ENCODE peak calls at places on chromosomes 13 and 19, in four cellular contexts. P is stimulated activated CD8-positive, alpha-beta memory T cell treated with anti-CD3 and anti-CD28 coated beads, Interleukin-15, amount 100 ng/mL, for 24 hours; R is fibroblast of the conjunctiva; S is Caco-2. U is an unnamed sample.

GRCh38 chr13:42847891-42848663 is 66.7 kb downstream of the FAM216B start:
- DNase-seq in P (no peak), R (peak), S (no peak), U (no peak)

GRCh38 chr19:5826531-5827341 is 12.8 kb downstream of the FUT6 start:
- DNase-seq in P (no peak), R (no peak), S (peak), U (peak)

GRCh38 chr13:44107357-44108121 is 227.8 kb downstream of the LACC1 start:
- DNase-seq in P (no peak), R (no peak), S (no peak), U (no peak)

GRCh38 chr19:53158119-53158656 is 665 bp downstream of the ZNF347 start:
- DNase-seq in P (no peak), R (no peak), S (no peak), U (no peak)

GRCh38 chr13:38872693-38873092 is 117.9 kb downstream of the STOML3 start:
- DNase-seq in P (no peak), R (peak), S (peak), U (peak)

GRCh38 chr19:3644351-3645066 is 17.9 kb upstream of the CACTIN start:
- DNase-seq in P (no peak), R (no peak), S (no peak), U (no peak)

GRCh38 chr19:39192846-39193245 is 3.9 kb upstream of the NCCRP1 start:
- DNase-seq in P (no peak), R (no peak), S (no peak), U (no peak)

GRCh38 chr19:55601127-55601526 is 1.0 kb downstream of the ZNF524 start:
- DNase-seq in P (no peak), R (no peak), S (no peak), U (peak)

GRCh38 chr19:30784850-30785459 is 412.8 kb downstream of the ZNF536 start:
- DNase-seq in P (peak), R (no peak), S (peak), U (peak)

GRCh38 chr13:50244913-50245574 is 229.8 kb downstream of the KCNRG start:
- DNase-seq in P (no peak), R (peak), S (peak), U (no peak)

GRCh38 chr19:19568802-19569756 is 31.0 kb downstream of the CILP2 start:
- DNase-seq in P (no peak), R (no peak), S (no peak), U (no peak)

GRCh38 chr19:16378291-16378889 is 53.8 kb downstream of the KLF2 start:
- DNase-seq in P (no peak), R (no peak), S (no peak), U (no peak)

GRCh38 chr19:7470540-7471305 is 18.1 kb downstream of the PEX11G start:
- DNase-seq in P (no peak), R (no peak), S (no peak), U (no peak)

GRCh38 chr19:310141-310651 is 19.0 kb upstream of the PLPP2 start:
- DNase-seq in P (no peak), R (no peak), S (no peak), U (no peak)

GRCh38 chr19:40596608-40597328 is 4.4 kb upstream of the LTBP4 start:
- DNase-seq in P (no peak), R (no peak), S (peak), U (no peak)

GRCh38 chr19:49216076-49216475 is 58.5 kb downstream of the TRPM4 start:
- DNase-seq in P (no peak), R (no peak), S (no peak), U (no peak)

GRCh38 chr19:36939153-36939552 is 23.0 kb downstream of the ZNF568 start:
- DNase-seq in P (no peak), R (no peak), S (no peak), U (peak)

GRCh38 chr19:1257475-1258160 is 9.2 kb downstream of the MIDN start:
- DNase-seq in P (no peak), R (no peak), S (no peak), U (no peak)

GRCh38 chr13:106753241-106753640 is 185.3 kb upstream of the ARGLU1 start:
- DNase-seq in P (no peak), R (no peak), S (no peak), U (no peak)

GRCh38 chr19:32881766-32882165 is 12.2 kb upstream of the SLC7A9 start:
- DNase-seq in P (no peak), R (no peak), S (no peak), U (no peak)

GRCh38 chr13:99894835-99895427 is 76.6 kb downstream of the ZIC5 start:
- DNase-seq in P (no peak), R (no peak), S (no peak), U (no peak)

GRCh38 chr19:41295506-41295905 is 14.5 kb upstream of the CCDC97 start:
- DNase-seq in P (no peak), R (no peak), S (peak), U (no peak)

GRCh38 chr13:31756346-31756745 is 17.0 kb downstream of the RXFP2 start:
- DNase-seq in P (no peak), R (no peak), S (no peak), U (no peak)

GRCh38 chr19:51124729-51125128 is at the start of gene SIGLEC9:
- DNase-seq in P (no peak), R (no peak), S (no peak), U (no peak)

GRCh38 chr13:50592412-50593145 is 250.9 kb downstream of the DLEU7 start:
- DNase-seq in P (no peak), R (no peak), S (no peak), U (peak)

GRCh38 chr13:28357846-28358496 is 137.0 kb downstream of the FLT1 start:
- DNase-seq in P (no peak), R (no peak), S (no peak), U (no peak)

GRCh38 chr19:39599116-39599515 is 3.2 kb upstream of the LGALS13 start:
- DNase-seq in P (no peak), R (no peak), S (peak), U (peak)

GRCh38 chr19:13138916-13139198 is 11.3 kb downstream of the STX10 start:
- DNase-seq in P (no peak), R (no peak), S (no peak), U (no peak)

GRCh38 chr13:73708393-73708985 is 425.7 kb downstream of the KLF12 start:
- DNase-seq in P (no peak), R (peak), S (peak), U (peak)

GRCh38 chr13:112734696-112735547 is 45.1 kb downstream of the ATP11A start:
- DNase-seq in P (no peak), R (peak), S (no peak), U (no peak)

GRCh38 chr13:36323951-36324566 is 22.1 kb downstream of the SPART start:
- DNase-seq in P (no peak), R (no peak), S (no peak), U (no peak)

GRCh38 chr19:29084266-29084665 is 128.7 kb downstream of the UQCRFS1 start:
- DNase-seq in P (no peak), R (no peak), S (peak), U (peak)

GRCh38 chr19:3142292-3142670 is 6.4 kb downstream of the GNA15 start:
- DNase-seq in P (no peak), R (peak), S (no peak), U (no peak)

GRCh38 chr13:23744315-23744714 is 144.9 kb downstream of the MIPEP start:
- DNase-seq in P (no peak), R (no peak), S (no peak), U (no peak)

GRCh38 chr19:18266863-18267686 is 7.2 kb downstream of the IQCN start:
- DNase-seq in P (no peak), R (no peak), S (no peak), U (no peak)

GRCh38 chr13:50079278-50080157 is 64.3 kb downstream of the KCNRG start:
- DNase-seq in P (no peak), R (no peak), S (no peak), U (no peak)

GRCh38 chr13:78194904-78195639 is 276.4 kb upstream of the EDNRB start:
- DNase-seq in P (no peak), R (no peak), S (no peak), U (no peak)

GRCh38 chr19:55703790-55704215 is 28.8 kb downstream of the EPN1 start:
- DNase-seq in P (peak), R (no peak), S (peak), U (peak)

GRCh38 chr19:3365447-3366103 is 808 bp upstream of the NFIC start:
- DNase-seq in P (no peak), R (no peak), S (no peak), U (no peak)

U was measured in NAMALWA.